ENCODE peak calls at places on chromosomes 3 and 15, in ten cellular contexts. A is IMR-90, X is psoas muscle, N is EH, Q is Calu3, S is NCI-H1105, Z is amniotic stem cell, K is right lobe of liver, L is erythroblast, T is fibroblast of gingiva. P is an unnamed sample.

GRCh38 chr3:55518451-55518850 is 31.3 kb upstream of the WNT5A start:
- DNase-seq in S (no peak), K (no peak), X (no peak), A (peak), Z (no peak), T (no peak), L (no peak), N (peak), Q (peak), P (peak)

GRCh38 chr3:129809297-129809696 is 84.2 kb downstream of the TMCC1 start:
- DNase-seq in S (no peak), N (no peak), L (no peak), X (no peak), Z (no peak), A (no peak), Q (no peak), T (no peak), K (no peak), P (no peak)

GRCh38 chr15:63801910-63802309 is 31.8 kb downstream of the HERC1 start:
- DNase-seq in Q (no peak), N (no peak), L (no peak), T (no peak), S (no peak), X (no peak), K (no peak), Z (no peak), A (no peak), P (no peak)

GRCh38 chr15:31598620-31599019 is 272.0 kb downstream of the KLF13 start:
- DNase-seq in K (no peak), Z (no peak), A (peak), N (no peak), Q (no peak), X (no peak), S (no peak), T (no peak), L (no peak), P (no peak)

GRCh38 chr3:168024537-168024941 is 71.2 kb downstream of the GOLIM4 start:
- DNase-seq in Z (peak), K (no peak), L (no peak), T (peak), A (peak), S (no peak), Q (no peak), N (peak), X (no peak), P (peak)

GRCh38 chr3:102866845-102867244 is 432.0 kb downstream of the ZPLD1 start:
- DNase-seq in Q (no peak), S (no peak), Z (no peak), K (no peak), N (no peak), L (no peak), A (no peak), X (no peak), T (no peak), P (no peak)

GRCh38 chr15:68749365-68750141 is 71.1 kb downstream of the ANP32A start:
- DNase-seq in Z (no peak), L (no peak), Q (no peak), X (no peak), A (no peak), T (peak), K (no peak), N (peak), S (no peak), P (no peak)

GRCh38 chr3:107117922-107118576 is 259.2 kb upstream of the CCDC54 start:
- DNase-seq in A (peak), S (peak), L (peak), Q (peak), K (no peak), N (peak), Z (peak), X (no peak), T (peak), P (peak)

GRCh38 chr3:13152826-13153710 is 79.8 kb upstream of the IQSEC1 start:
- DNase-seq in Z (no peak), A (no peak), Q (no peak), S (no peak), L (no peak), K (no peak), X (no peak), N (no peak), T (no peak), P (no peak)

GRCh38 chr3:55167586-55168317 is 239.9 kb upstream of the LRTM1 start:
- DNase-seq in T (peak), X (no peak), K (no peak), N (peak), L (no peak), Q (no peak), Z (no peak), A (peak), S (no peak), P (peak)

GRCh38 chr15:57890351-57890750 is 175.2 kb downstream of the ALDH1A2 start:
- DNase-seq in K (no peak), T (no peak), Q (no peak), A (peak), S (no peak), Z (no peak), L (no peak), X (no peak), N (peak), P (peak)

GRCh38 chr15:89971592-89971997 is 29.5 kb upstream of the ZNF710 start:
- DNase-seq in N (peak), Q (peak), X (peak), K (peak), S (peak), A (peak), T (peak), Z (no peak), L (peak), P (peak)

GRCh38 chr15:23395030-23395692 is 40.6 kb downstream of the GOLGA8S start:
- DNase-seq in A (no peak), X (no peak), N (no peak), T (no peak), S (no peak), Z (no peak), Q (no peak), K (no peak), L (no peak), P (no peak)

GRCh38 chr15:101642361-101642760 is 9.8 kb downstream of the TM2D3 start:
- DNase-seq in S (no peak), A (no peak), Q (no peak), K (no peak), L (no peak), T (no peak), Z (no peak), X (no peak), N (no peak), P (no peak)

GRCh38 chr15:90211009-90211408 is 9.9 kb downstream of the SEMA4B start:
- DNase-seq in Z (no peak), A (no peak), K (no peak), N (no peak), Q (no peak), L (no peak), S (no peak), T (no peak), X (no peak), P (no peak)

GRCh38 chr15:85709250-85709649 is 85.5 kb downstream of the KLHL25 start:
- DNase-seq in X (no peak), Q (no peak), Z (no peak), K (no peak), L (no peak), N (no peak), A (no peak), S (no peak), T (no peak), P (no peak)

GRCh38 chr3:52146189-52146588 is 8.0 kb downstream of the POC1A start:
- DNase-seq in S (no peak), L (no peak), K (no peak), Q (no peak), N (no peak), A (no peak), T (no peak), X (peak), Z (no peak), P (no peak)

GRCh38 chr15:85289677-85290365 is 90.6 kb upstream of the AKAP13 start:
- DNase-seq in K (peak), Q (peak), X (peak), N (peak), L (peak), S (peak), Z (peak), A (peak), T (peak), P (peak)

GRCh38 chr3:33392703-33393125 is 47.5 kb downstream of the UBP1 start:
- DNase-seq in L (no peak), X (no peak), T (peak), K (no peak), N (peak), S (no peak), Q (peak), Z (peak), A (peak), P (peak)